ENCODE peak calls at places on chromosomes 16 and 17, in seven cellular contexts. One of them, this sample, is unnamed.

GRCh38 chr17:58339775-58340622 is 11.4 kb upstream of the TSPOAP1 start:
- DNase-seq in fibroblast of lung: no peak
- DNase-seq in GM23338: no peak
- DNase-seq in sigmoid colon: no peak
- DNase-seq in hypothalamus: no peak
- DNase-seq in epithelial cell of proximal tubule: no peak
- DNase-seq in AG08395: no peak
- DNase-seq in this sample: no peak

GRCh38 chr16:68093816-68094613 is 8.8 kb downstream of the NFATC3 start:
- DNase-seq in epithelial cell of proximal tubule: no peak
- DNase-seq in hypothalamus: no peak
- DNase-seq in sigmoid colon: no peak
- DNase-seq in GM23338: peak
- DNase-seq in fibroblast of lung: peak
- DNase-seq in AG08395: peak
- DNase-seq in this sample: no peak

GRCh38 chr17:48095611-48096010 is 5.7 kb downstream of the CBX1 start:
- DNase-seq in AG08395: peak
- DNase-seq in fibroblast of lung: no peak
- DNase-seq in GM23338: no peak
- DNase-seq in epithelial cell of proximal tubule: no peak
- DNase-seq in sigmoid colon: no peak
- DNase-seq in hypothalamus: no peak
- DNase-seq in this sample: no peak

GRCh38 chr17:18172528-18173278 is 10.9 kb upstream of the ALKBH5 start:
- DNase-seq in fibroblast of lung: no peak
- DNase-seq in GM23338: peak
- DNase-seq in AG08395: no peak
- DNase-seq in hypothalamus: no peak
- DNase-seq in epithelial cell of proximal tubule: no peak
- DNase-seq in sigmoid colon: no peak
- DNase-seq in this sample: no peak

GRCh38 chr17:72578817-72579470 is 458.1 kb downstream of the SOX9 start:
- DNase-seq in AG08395: no peak
- DNase-seq in sigmoid colon: no peak
- DNase-seq in fibroblast of lung: no peak
- DNase-seq in epithelial cell of proximal tubule: no peak
- DNase-seq in hypothalamus: no peak
- DNase-seq in GM23338: no peak
- DNase-seq in this sample: no peak

GRCh38 chr17:19830061-19830460 is 37.7 kb downstream of the ULK2 start:
- DNase-seq in GM23338: no peak
- DNase-seq in sigmoid colon: no peak
- DNase-seq in fibroblast of lung: no peak
- DNase-seq in epithelial cell of proximal tubule: no peak
- DNase-seq in AG08395: no peak
- DNase-seq in hypothalamus: no peak
- DNase-seq in this sample: no peak

GRCh38 chr17:2346475-2346874 is 9.2 kb downstream of the SGSM2 start:
- DNase-seq in GM23338: no peak
- DNase-seq in AG08395: no peak
- DNase-seq in hypothalamus: no peak
- DNase-seq in sigmoid colon: peak
- DNase-seq in fibroblast of lung: no peak
- DNase-seq in epithelial cell of proximal tubule: no peak
- DNase-seq in this sample: no peak

GRCh38 chr17:40966848-40967247 is at the start of gene KRT39:
- DNase-seq in AG08395: no peak
- DNase-seq in GM23338: no peak
- DNase-seq in sigmoid colon: no peak
- DNase-seq in epithelial cell of proximal tubule: no peak
- DNase-seq in hypothalamus: no peak
- DNase-seq in fibroblast of lung: no peak
- DNase-seq in this sample: no peak

GRCh38 chr16:11439790-11440656 is 94.8 kb downstream of the RMI2 start:
- DNase-seq in hypothalamus: no peak
- DNase-seq in GM23338: peak
- DNase-seq in AG08395: no peak
- DNase-seq in fibroblast of lung: no peak
- DNase-seq in sigmoid colon: no peak
- DNase-seq in epithelial cell of proximal tubule: no peak
- DNase-seq in this sample: no peak

GRCh38 chr17:78324391-78325075 is 35.3 kb downstream of the SOCS3 start:
- DNase-seq in AG08395: peak
- DNase-seq in fibroblast of lung: peak
- DNase-seq in epithelial cell of proximal tubule: no peak
- DNase-seq in GM23338: peak
- DNase-seq in sigmoid colon: peak
- DNase-seq in hypothalamus: peak
- DNase-seq in this sample: no peak

GRCh38 chr17:1485748-1486376 is 6.6 kb downstream of the MYO1C start:
- DNase-seq in AG08395: peak
- DNase-seq in sigmoid colon: peak
- DNase-seq in fibroblast of lung: peak
- DNase-seq in hypothalamus: no peak
- DNase-seq in GM23338: peak
- DNase-seq in epithelial cell of proximal tubule: no peak
- DNase-seq in this sample: no peak

GRCh38 chr17:48636177-48637018 is 10.2 kb upstream of the HOXB9 start:
- DNase-seq in sigmoid colon: peak
- DNase-seq in epithelial cell of proximal tubule: no peak
- DNase-seq in hypothalamus: no peak
- DNase-seq in AG08395: peak
- DNase-seq in GM23338: peak
- DNase-seq in fibroblast of lung: peak
- DNase-seq in this sample: peak

GRCh38 chr16:23508589-23509440 is 1.5 kb downstream of the GGA2 start:
- DNase-seq in GM23338: peak
- DNase-seq in AG08395: no peak
- DNase-seq in hypothalamus: no peak
- DNase-seq in sigmoid colon: no peak
- DNase-seq in fibroblast of lung: peak
- DNase-seq in epithelial cell of proximal tubule: no peak
- DNase-seq in this sample: no peak

GRCh38 chr17:21119247-21119944 is 7.4 kb upstream of the DHRS7B start:
- DNase-seq in GM23338: peak
- DNase-seq in sigmoid colon: peak
- DNase-seq in fibroblast of lung: peak
- DNase-seq in AG08395: peak
- DNase-seq in hypothalamus: peak
- DNase-seq in epithelial cell of proximal tubule: no peak
- DNase-seq in this sample: no peak

GRCh38 chr17:11996722-11997146 is 541 bp downstream of the ZNF18 start:
- DNase-seq in GM23338: peak
- DNase-seq in sigmoid colon: no peak
- DNase-seq in AG08395: no peak
- DNase-seq in hypothalamus: peak
- DNase-seq in epithelial cell of proximal tubule: no peak
- DNase-seq in fibroblast of lung: peak
- DNase-seq in this sample: no peak

GRCh38 chr17:8887834-8888703 is 20.6 kb upstream of the PIK3R6 start:
- DNase-seq in sigmoid colon: no peak
- DNase-seq in epithelial cell of proximal tubule: no peak
- DNase-seq in AG08395: peak
- DNase-seq in GM23338: peak
- DNase-seq in hypothalamus: no peak
- DNase-seq in fibroblast of lung: peak
- DNase-seq in this sample: no peak

GRCh38 chr16:85425061-85425662 is 188.0 kb upstream of the GSE1 start:
- DNase-seq in GM23338: no peak
- DNase-seq in hypothalamus: no peak
- DNase-seq in epithelial cell of proximal tubule: no peak
- DNase-seq in sigmoid colon: peak
- DNase-seq in AG08395: no peak
- DNase-seq in fibroblast of lung: no peak
- DNase-seq in this sample: no peak

GRCh38 chr16:51402785-51403184 is 251.7 kb upstream of the SALL1 start:
- DNase-seq in AG08395: no peak
- DNase-seq in hypothalamus: no peak
- DNase-seq in epithelial cell of proximal tubule: no peak
- DNase-seq in sigmoid colon: no peak
- DNase-seq in GM23338: no peak
- DNase-seq in fibroblast of lung: no peak
- DNase-seq in this sample: no peak

GRCh38 chr16:31487720-31488629 is 5.1 kb downstream of the SLC5A2 start:
- DNase-seq in AG08395: peak
- DNase-seq in epithelial cell of proximal tubule: no peak
- DNase-seq in hypothalamus: no peak
- DNase-seq in fibroblast of lung: peak
- DNase-seq in sigmoid colon: no peak
- DNase-seq in GM23338: peak
- DNase-seq in this sample: no peak

GRCh38 chr16:47469227-47469626 is 8.1 kb downstream of the PHKB start:
- DNase-seq in sigmoid colon: no peak
- DNase-seq in epithelial cell of proximal tubule: no peak
- DNase-seq in hypothalamus: no peak
- DNase-seq in AG08395: no peak
- DNase-seq in GM23338: no peak
- DNase-seq in fibroblast of lung: no peak
- DNase-seq in this sample: no peak

GRCh38 chr16:29892458-29892813 is 6.9 kb downstream of the SEZ6L2 start:
- DNase-seq in AG08395: no peak
- DNase-seq in fibroblast of lung: no peak
- DNase-seq in hypothalamus: no peak
- DNase-seq in epithelial cell of proximal tubule: no peak
- DNase-seq in sigmoid colon: no peak
- DNase-seq in GM23338: no peak
- DNase-seq in this sample: no peak

GRCh38 chr16:55703003-55704001 is 47.5 kb downstream of the SLC6A2 start:
- DNase-seq in epithelial cell of proximal tubule: peak
- DNase-seq in sigmoid colon: no peak
- DNase-seq in fibroblast of lung: peak
- DNase-seq in hypothalamus: no peak
- DNase-seq in GM23338: peak
- DNase-seq in AG08395: peak
- DNase-seq in this sample: no peak

GRCh38 chr16:54355251-54355650 is 68.7 kb upstream of the IRX3 start:
- DNase-seq in fibroblast of lung: peak
- DNase-seq in sigmoid colon: no peak
- DNase-seq in hypothalamus: no peak
- DNase-seq in epithelial cell of proximal tubule: no peak
- DNase-seq in AG08395: peak
- DNase-seq in GM23338: no peak
- DNase-seq in this sample: no peak

GRCh38 chr17:2235792-2236365 is 67.7 kb downstream of the SMG6 start:
- DNase-seq in GM23338: no peak
- DNase-seq in sigmoid colon: peak
- DNase-seq in hypothalamus: no peak
- DNase-seq in AG08395: no peak
- DNase-seq in fibroblast of lung: peak
- DNase-seq in epithelial cell of proximal tubule: no peak
- DNase-seq in this sample: no peak

GRCh38 chr16:83552930-83553329 is 254.8 kb upstream of the HSBP1 start:
- DNase-seq in AG08395: no peak
- DNase-seq in hypothalamus: no peak
- DNase-seq in fibroblast of lung: no peak
- DNase-seq in GM23338: no peak
- DNase-seq in epithelial cell of proximal tubule: no peak
- DNase-seq in sigmoid colon: no peak
- DNase-seq in this sample: no peak

GRCh38 chr16:72149676-72150464 is 22.1 kb downstream of the PMFBP1 start:
- DNase-seq in fibroblast of lung: no peak
- DNase-seq in GM23338: peak
- DNase-seq in epithelial cell of proximal tubule: no peak
- DNase-seq in hypothalamus: no peak
- DNase-seq in sigmoid colon: no peak
- DNase-seq in AG08395: no peak
- DNase-seq in this sample: no peak

GRCh38 chr16:4011225-4011939 is 104.9 kb downstream of the ADCY9 start:
- DNase-seq in sigmoid colon: no peak
- DNase-seq in epithelial cell of proximal tubule: no peak
- DNase-seq in GM23338: peak
- DNase-seq in hypothalamus: no peak
- DNase-seq in fibroblast of lung: no peak
- DNase-seq in AG08395: no peak
- DNase-seq in this sample: no peak

GRCh38 chr16:46832757-46833464 is 1.9 kb upstream of the C16orf87 start:
- DNase-seq in epithelial cell of proximal tubule: no peak
- DNase-seq in AG08395: no peak
- DNase-seq in sigmoid colon: no peak
- DNase-seq in fibroblast of lung: no peak
- DNase-seq in GM23338: no peak
- DNase-seq in hypothalamus: no peak
- DNase-seq in this sample: no peak

GRCh38 chr16:6032438-6032837 is 934.8 kb upstream of the EEF2KMT start:
- DNase-seq in GM23338: no peak
- DNase-seq in AG08395: no peak
- DNase-seq in fibroblast of lung: no peak
- DNase-seq in sigmoid colon: no peak
- DNase-seq in epithelial cell of proximal tubule: no peak
- DNase-seq in hypothalamus: no peak
- DNase-seq in this sample: no peak

GRCh38 chr17:63783522-63783921 is 9.6 kb downstream of the DDX42 start:
- DNase-seq in AG08395: no peak
- DNase-seq in sigmoid colon: no peak
- DNase-seq in hypothalamus: no peak
- DNase-seq in GM23338: no peak
- DNase-seq in fibroblast of lung: no peak
- DNase-seq in epithelial cell of proximal tubule: no peak
- DNase-seq in this sample: no peak